ENCODE peak calls at places on chromosome 4, in eight cellular contexts. L, V, Q, F, P, U, M and C are unnamed samples.

GRCh38 chr4:119040711-119041185 is 94.9 kb upstream of the MYOZ2 start:
- DNase-seq in U (no peak), M (no peak), L (no peak), Q (no peak), P (peak; percentile 93), V (no peak), F (no peak), C (no peak)

GRCh38 chr4:73661646-73662119 is 41.4 kb upstream of the RASSF6 start:
- DNase-seq in P (peak; percentile 99), F (no peak), V (no peak), U (no peak), Q (no peak), M (no peak), L (no peak), C (no peak)

GRCh38 chr4:29805245-29805644 is 914.9 kb upstream of the PCDH7 start:
- DNase-seq in P (peak; percentile 2), Q (no peak), V (no peak), L (no peak), M (no peak), F (no peak), U (no peak), C (no peak)

GRCh38 chr4:172688536-172688935 is 480.1 kb upstream of the GALNT7 start:
- DNase-seq in F (no peak), M (no peak), L (no peak), U (no peak), V (no peak), Q (no peak), P (no peak), C (no peak)

GRCh38 chr4:93285346-93285745 is 543.2 kb upstream of the ATOH1 start:
- DNase-seq in V (no peak), L (no peak), M (no peak), Q (no peak), U (no peak), P (no peak), F (no peak), C (no peak)

GRCh38 chr4:54609310-54609709 is 48.4 kb upstream of the KIT start:
- DNase-seq in P (no peak), U (no peak), Q (no peak), F (no peak), V (no peak), L (no peak), M (no peak), C (no peak)

GRCh38 chr4:6277139-6277802 is 7.6 kb downstream of the WFS1 start:
- DNase-seq in F (no peak), V (no peak), P (no peak), L (no peak), Q (no peak), U (peak; percentile 58), M (no peak), C (no peak)

GRCh38 chr4:184097240-184097619 is 120.4 kb downstream of the ENPP6 start:
- DNase-seq in U (no peak), M (no peak), Q (peak; percentile 88), P (no peak), V (no peak), F (no peak), L (peak; percentile 44), C (no peak)

GRCh38 chr4:146033149-146033548 is 94.5 kb upstream of the ZNF827 start:
- DNase-seq in P (no peak), U (no peak), V (no peak), Q (no peak), M (no peak), L (peak; percentile 32), F (no peak), C (no peak)

GRCh38 chr4:177117256-177117655 is 192.4 kb upstream of the NEIL3 start:
- DNase-seq in U (no peak), M (no peak), P (no peak), Q (no peak), V (no peak), L (no peak), F (no peak), C (no peak)

GRCh38 chr4:38169524-38169923 is 209.3 kb downstream of the PTTG2 start:
- DNase-seq in M (no peak), P (peak; percentile 43), L (no peak), U (no peak), F (no peak), Q (no peak), V (no peak), C (no peak)

GRCh38 chr4:83677656-83678055 is 141.7 kb downstream of the GPAT3 start:
- DNase-seq in U (no peak), M (no peak), P (no peak), L (no peak), Q (no peak), V (no peak), F (no peak), C (no peak)

GRCh38 chr4:47557255-47557654 is 72.2 kb downstream of the ATP10D start:
- DNase-seq in Q (no peak), U (no peak), P (no peak), L (no peak), M (no peak), V (no peak), F (no peak), C (no peak)

GRCh38 chr4:101042847-101043246 is 304.5 kb downstream of the PPP3CA start:
- DNase-seq in U (no peak), F (no peak), L (no peak), Q (no peak), V (no peak), P (no peak), M (no peak), C (no peak)

GRCh38 chr4:62909238-62909637 is 1500.0 kb downstream of the TECRL start:
- DNase-seq in F (no peak), L (no peak), Q (no peak), P (no peak), U (no peak), M (no peak), V (no peak), C (no peak)

GRCh38 chr4:54586343-54586953 is 71.3 kb upstream of the KIT start:
- DNase-seq in P (peak; percentile 70), L (no peak), U (no peak), M (no peak), F (no peak), V (no peak), Q (no peak), C (no peak)

GRCh38 chr4:81605278-81605677 is 133.6 kb upstream of the RASGEF1B start:
- DNase-seq in Q (no peak), P (no peak), L (no peak), M (no peak), F (no peak), U (no peak), V (no peak), C (no peak)

GRCh38 chr4:41050840-41051775 is 163.2 kb downstream of the APBB2 start:
- DNase-seq in V (no peak), P (no peak), Q (no peak), L (no peak), F (no peak), M (no peak), U (no peak), C (no peak)
- H3K27ac ChIP-seq in V (no peak overlapping the region), P (no peak overlapping the region), Q (no peak overlapping the region), L (peak overlapping the region; percentile 75), F (no peak overlapping the region), M (peak overlapping the region; percentile 62), U (no peak overlapping the region), C (peak overlapping the region; percentile 56)

DNA sequence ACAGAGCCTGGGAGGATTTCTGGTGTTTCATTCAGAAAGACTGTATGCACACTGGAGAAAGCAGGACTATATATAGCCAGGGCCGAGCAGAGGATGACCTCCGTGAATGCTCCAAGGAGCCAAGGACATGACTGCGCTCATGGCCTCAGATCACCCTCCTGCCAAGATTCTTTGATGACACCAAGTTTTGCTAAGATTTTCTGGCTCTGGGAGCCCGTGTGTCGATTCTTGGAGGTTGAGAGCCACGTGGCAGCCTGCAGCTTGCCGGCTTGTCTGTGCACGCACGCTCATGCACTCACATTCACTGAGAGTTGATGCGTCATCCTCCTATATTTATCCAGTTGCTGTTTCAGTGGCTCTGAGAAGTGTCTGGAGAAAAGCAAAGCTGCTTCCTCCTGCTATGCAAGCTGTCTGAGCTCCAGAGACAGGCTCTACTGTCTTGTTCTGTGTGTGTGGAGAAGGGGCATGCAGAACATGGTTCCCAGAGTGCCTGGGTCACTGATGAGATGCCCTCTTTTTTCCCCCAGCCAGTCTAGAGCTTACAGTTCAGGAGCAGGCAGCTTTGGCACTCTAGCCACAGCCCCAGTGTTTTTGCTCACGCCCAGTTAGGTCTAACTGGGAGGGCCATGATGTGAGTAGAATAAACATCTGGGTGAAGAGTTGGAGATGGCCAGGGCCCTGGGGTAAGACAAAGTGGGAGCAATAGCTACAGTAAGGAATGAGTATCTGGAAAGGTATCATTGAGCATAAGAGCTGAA is 64.9 kb upstream of the SCOC start:
- DNase-seq in F (no peak), L (no peak), P (peak; percentile 98), Q (peak; percentile 90), U (no peak), M (peak; percentile 94), V (no peak), C (no peak)
- H3K27ac ChIP-seq in F (no peak overlapping the region), L (peak overlapping the region; percentile 82), P (peak overlapping the region; percentile 72), Q (peak overlapping the region; percentile 86), U (no peak overlapping the region), M (peak overlapping the region; percentile 71), V (no peak overlapping the region), C (peak overlapping the region; percentile 60)

GRCh38 chr4:153383131-153383530 is 38.6 kb downstream of the MND1 start:
- DNase-seq in U (no peak), P (no peak), L (no peak), Q (no peak), M (no peak), F (no peak), V (no peak), C (no peak)

GRCh38 chr4:153385784-153386183 is 41.3 kb downstream of the MND1 start:
- DNase-seq in M (no peak), F (no peak), L (no peak), Q (no peak), P (no peak), U (no peak), V (no peak), C (no peak)

GRCh38 chr4:153393397-153393796 is 48.9 kb downstream of the MND1 start:
- DNase-seq in P (peak; percentile 85), U (no peak), L (peak; percentile 50), V (no peak), F (no peak), M (peak; percentile 85), Q (peak; percentile 80), C (no peak)

GRCh38 chr4:153384160-153384559 is 39.7 kb downstream of the MND1 start:
- DNase-seq in P (no peak), Q (no peak), V (no peak), M (no peak), L (no peak), F (no peak), U (no peak), C (no peak)

DNA sequence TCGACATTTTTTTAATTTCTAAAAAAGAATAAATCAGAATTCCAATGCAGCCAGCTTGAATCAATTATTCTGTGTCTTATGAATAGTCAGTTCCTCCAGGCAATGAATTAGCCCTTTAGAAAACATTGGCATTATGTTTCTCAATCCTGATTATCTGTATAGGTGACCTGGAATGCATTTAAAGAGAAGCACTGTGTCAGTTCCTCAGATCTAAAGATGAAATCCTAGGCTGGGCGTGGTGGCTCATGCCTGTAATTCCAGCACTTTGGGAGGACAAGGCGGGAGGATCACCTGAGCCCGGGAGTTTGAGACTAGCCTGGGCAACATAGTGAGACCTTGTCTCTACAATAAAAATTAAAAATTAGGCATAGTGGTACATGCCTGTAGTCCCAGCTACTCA is 43.5 kb downstream of the MND1 start:
- DNase-seq in P (no peak), M (no peak), L (no peak), Q (no peak), V (no peak), U (no peak), F (no peak), C (no peak)
- H3K27ac ChIP-seq in P (no peak overlapping the region), M (no peak overlapping the region), L (no peak overlapping the region), Q (no peak overlapping the region), V (no peak overlapping the region), U (no peak overlapping the region), F (no peak overlapping the region), C (no peak overlapping the region)

GRCh38 chr4:25862411-25863346 is at the start of gene SEL1L3:
- DNase-seq in P (no peak), Q (peak; percentile 80), U (peak; percentile 84), F (peak; percentile 84), M (no peak), V (peak; percentile 72), L (peak; percentile 62), C (no peak)
- H3K27ac ChIP-seq in P (peak within 1 kb of the TSS; percentile 19), Q (no peak within 1 kb of the TSS), U (peak within 1 kb of the TSS; percentile 82), F (no peak within 1 kb of the TSS), M (no peak within 1 kb of the TSS), V (peak within 1 kb of the TSS; percentile 80), L (peak within 1 kb of the TSS; percentile 1), C (peak within 1 kb of the TSS; percentile 36)